ENCODE peak calls at places on chromosomes 1 and 21, in five cellular contexts. C, V, B, Z and N are unnamed samples.

GRCh38 chr1:8152731-8153702 is 126.9 kb upstream of the ERRFI1 start:
- DNase-seq in C (no peak), V (no peak), B (no peak), Z (no peak), N (no peak)

GRCh38 chr21:36707763-36708511 is 9.0 kb downstream of the SIM2 start:
- DNase-seq in C (no peak), V (no peak), B (no peak), Z (no peak), N (no peak)

GRCh38 chr1:43621861-43622260 is 28.1 kb upstream of the KDM4A start:
- DNase-seq in C (no peak), V (no peak), B (no peak), Z (no peak), N (no peak)

GRCh38 chr21:17798796-17799195 is 20.4 kb downstream of the C21orf91 start:
- DNase-seq in C (no peak), V (no peak), B (no peak), Z (no peak), N (no peak)

GRCh38 chr1:118783095-118783758 is 204.9 kb downstream of the TBX15 start:
- DNase-seq in C (no peak), V (no peak), B (no peak), Z (no peak), N (no peak)

GRCh38 chr1:163799190-163799805 is 477.5 kb downstream of the NUF2 start:
- DNase-seq in C (no peak), V (no peak), B (no peak), Z (no peak), N (no peak)

GRCh38 chr1:67570473-67571143 is 114.4 kb upstream of the GADD45A start:
- DNase-seq in C (peak), V (peak), B (peak), Z (no peak), N (no peak)

GRCh38 chr1:114536043-114536442 is 25.0 kb upstream of the TRIM33 start:
- DNase-seq in C (no peak), V (no peak), B (no peak), Z (no peak), N (no peak)

GRCh38 chr1:41526956-41527561 is 42.6 kb upstream of the EDN2 start:
- DNase-seq in C (no peak), V (no peak), B (no peak), Z (no peak), N (no peak)

GRCh38 chr1:178417858-178418257 is 78.9 kb downstream of the CLEC20A start:
- DNase-seq in C (peak), V (peak), B (peak), Z (no peak), N (no peak)

GRCh38 chr1:10208537-10208936 is 1.8 kb upstream of the KIF1B start:
- DNase-seq in C (no peak), V (no peak), B (no peak), Z (no peak), N (no peak)

GRCh38 chr21:18443085-18443484 is 39.5 kb upstream of the TMPRSS15 start:
- DNase-seq in C (no peak), V (no peak), B (no peak), Z (no peak), N (no peak)

GRCh38 chr1:39990428-39990827 is 35.5 kb downstream of the MFSD2A start:
- DNase-seq in C (no peak), V (no peak), B (no peak), Z (no peak), N (no peak)

GRCh38 chr1:175267716-175268416 is 75.3 kb upstream of the KIAA0040 start:
- DNase-seq in C (peak), V (no peak), B (no peak), Z (no peak), N (no peak)

GRCh38 chr21:15063081-15063820 is 1.5 kb downstream of the NRIP1 start:
- DNase-seq in C (peak), V (peak), B (peak), Z (no peak), N (no peak)

GRCh38 chr21:43917515-43918384 is 52.7 kb downstream of the AGPAT3 start:
- DNase-seq in C (no peak), V (no peak), B (no peak), Z (no peak), N (no peak)

GRCh38 chr1:57908471-57908870 is 484.6 kb upstream of the DAB1 start:
- DNase-seq in C (no peak), V (no peak), B (no peak), Z (peak), N (no peak)

GRCh38 chr1:22712502-22713271 is 2.0 kb downstream of the EPHB2 start:
- DNase-seq in C (peak), V (peak), B (peak), Z (no peak), N (no peak)

GRCh38 chr1:224615861-224616760 is at the start of gene CNIH3:
- DNase-seq in C (peak), V (peak), B (peak), Z (peak), N (peak)

GRCh38 chr1:93845554-93846150 is 33.4 kb downstream of the DNTTIP2 start:
- DNase-seq in C (peak), V (peak), B (peak), Z (peak), N (peak)

GRCh38 chr1:10649484-10650201 is 146.8 kb downstream of the CASZ1 start:
- DNase-seq in C (no peak), V (no peak), B (no peak), Z (no peak), N (no peak)

GRCh38 chr1:244730153-244730933 is 77.4 kb downstream of the DESI2 start:
- DNase-seq in C (peak), V (peak), B (peak), Z (peak), N (peak)

GRCh38 chr1:59814901-59815825 is at the start of gene HOOK1:
- DNase-seq in C (no peak), V (peak), B (peak), Z (no peak), N (peak)

DNA sequence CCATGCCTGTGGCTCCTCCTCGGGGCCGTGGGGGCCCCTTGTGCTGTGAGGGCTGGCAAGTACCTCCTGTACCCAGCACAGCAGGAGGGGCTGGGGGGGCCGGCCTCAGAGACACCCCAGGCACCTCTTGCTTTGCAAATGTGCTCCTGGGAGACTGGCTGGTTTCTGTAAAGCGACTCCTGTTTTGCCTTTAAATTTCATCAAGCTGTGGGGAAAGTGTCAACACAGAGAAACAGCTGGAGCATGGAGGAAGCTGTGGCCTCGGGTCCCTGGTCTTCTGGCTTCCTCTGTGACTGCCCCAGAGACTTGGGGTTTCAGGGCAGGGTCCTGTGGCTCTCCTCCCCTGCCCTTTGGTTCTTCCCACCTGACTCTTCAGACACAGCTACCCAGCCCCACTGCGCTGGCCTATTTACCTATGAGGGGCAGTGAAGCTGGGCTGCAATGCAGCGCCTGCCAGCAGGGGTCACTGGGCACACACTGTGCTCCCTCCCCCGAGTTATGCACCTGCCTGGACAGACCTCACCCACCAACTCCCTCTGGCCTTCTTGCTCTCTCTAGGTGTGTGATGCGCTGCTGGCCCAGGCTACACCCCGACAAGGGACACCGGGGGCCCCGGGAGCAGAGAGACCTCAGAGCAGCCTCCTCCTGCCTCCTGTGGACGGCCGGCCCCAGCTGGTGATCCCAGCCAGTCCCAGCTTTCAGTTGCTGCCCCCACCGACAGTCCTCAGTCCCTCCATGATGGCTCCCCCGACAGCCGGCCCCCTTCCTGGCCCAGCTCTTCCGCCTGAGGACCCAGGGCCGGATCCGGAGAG is 17.6 kb upstream of the PEX10 start:
- DNase-seq in C (no peak), V (no peak), B (no peak), Z (no peak), N (no peak)
- TF ChIP-seq CTCF in C (peak), V (no peak), B (no peak), Z (peak), N (no peak)

GRCh38 chr1:240492832-240493440 is 119.0 kb downstream of the GREM2 start:
- DNase-seq in C (peak), V (peak), B (peak), Z (peak), N (peak)
- TF ChIP-seq CTCF in C (peak), V (peak), B (peak), Z (peak), N (peak)

DNA sequence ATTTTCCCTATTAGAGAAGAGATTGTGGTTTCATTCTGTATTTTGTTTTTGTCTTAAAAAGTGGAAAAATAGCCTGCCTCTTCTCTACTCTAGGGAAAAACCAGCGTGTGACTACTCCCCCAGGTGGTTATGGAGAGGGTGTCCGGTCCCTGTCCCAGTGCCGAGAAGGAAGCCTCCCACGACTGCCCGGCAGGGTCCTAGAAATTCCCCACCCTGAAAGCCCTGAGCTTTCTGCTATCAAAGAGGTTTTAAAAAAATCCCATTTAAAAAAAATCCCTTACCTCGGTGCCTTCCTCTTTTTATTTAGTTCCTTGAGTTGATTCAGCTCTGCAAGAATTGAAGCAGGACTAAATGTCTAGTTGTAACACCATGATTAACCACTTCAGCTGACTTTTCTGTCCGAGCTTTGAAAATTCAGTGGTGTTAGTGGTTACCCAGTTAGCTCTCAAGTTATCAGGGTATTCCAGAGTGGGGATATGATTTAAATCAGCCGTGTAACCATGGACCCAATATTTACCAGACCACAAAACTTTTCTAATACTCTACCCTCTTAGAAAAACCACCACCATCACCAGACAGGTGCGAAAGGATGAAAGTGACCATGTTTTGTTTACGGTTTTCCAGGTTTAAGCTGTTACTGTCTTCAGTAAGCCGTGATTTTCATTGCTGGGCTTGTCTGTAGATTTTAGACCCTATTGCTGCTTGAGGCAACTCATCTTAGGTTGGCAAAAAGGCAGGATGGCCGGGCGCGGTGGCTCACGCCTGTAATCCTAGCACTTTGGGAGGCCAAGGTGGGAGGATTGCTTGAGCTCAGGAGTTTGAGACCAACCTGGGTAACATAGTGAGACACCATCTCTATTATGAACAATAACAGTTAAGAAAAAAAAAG is 34.9 kb upstream of the TDRD10 start:
- DNase-seq in C (no peak), V (no peak), B (no peak), Z (no peak), N (no peak)
- TF ChIP-seq CTCF in C (peak), V (no peak), B (peak), Z (peak), N (no peak)

GRCh38 chr1:188188317-188188716 is 1359.6 kb downstream of the PLA2G4A start:
- DNase-seq in C (no peak), V (no peak), B (no peak), Z (no peak), N (no peak)
- TF ChIP-seq CTCF in C (no peak), V (no peak), B (no peak), Z (no peak), N (no peak)

GRCh38 chr1:2103266-2103900 is 53.2 kb downstream of the PRKCZ start:
- DNase-seq in C (no peak), V (no peak), B (no peak), Z (no peak), N (no peak)
- TF ChIP-seq CTCF in C (no peak), V (no peak), B (no peak), Z (no peak), N (no peak)

DNA sequence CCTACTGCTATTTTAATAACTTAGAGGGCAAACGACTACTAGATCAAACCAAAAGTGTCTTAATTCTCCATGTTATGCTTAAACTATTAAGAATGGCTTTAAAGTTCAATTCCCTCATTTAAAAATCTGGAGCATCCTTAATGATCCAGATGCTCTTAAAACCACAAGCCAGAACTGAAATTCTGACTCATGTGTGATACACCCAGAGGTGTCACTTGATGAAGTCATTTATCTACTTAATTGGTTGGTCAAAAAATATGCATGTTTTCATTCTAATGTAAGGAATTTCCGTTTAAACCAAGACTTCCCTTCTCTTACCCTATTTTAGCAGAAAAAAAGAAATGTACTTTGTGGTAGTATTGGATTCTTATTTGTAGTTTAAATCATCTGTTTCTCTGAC is 1261.2 kb upstream of the B3GALT2 start:
- DNase-seq in C (no peak), V (no peak), B (no peak), Z (no peak), N (no peak)
- TF ChIP-seq CTCF in C (no peak), V (no peak), B (no peak), Z (no peak), N (no peak)

GRCh38 chr21:44989538-44989888 is 49.7 kb downstream of the SLX9 start:
- DNase-seq in C (peak), V (no peak), B (no peak), Z (no peak), N (no peak)
- TF ChIP-seq CTCF in C (no peak), V (no peak), B (no peak), Z (no peak), N (no peak)